ENCODE peak calls at places on chromosomes 3 and 15, in four cellular contexts. W, N, H and V are unnamed samples.

GRCh38 chr15:71585159-71585558 is 225.2 kb upstream of the NR2E3 start:
- DNase-seq in W (no peak), N (no peak), H (no peak), V (no peak)

GRCh38 chr15:36612063-36612788 is 32.8 kb downstream of the CDIN1 start:
- DNase-seq in W (peak; percentile 15), N (no peak), H (no peak), V (no peak)

GRCh38 chr3:191383104-191383503 is 52.8 kb upstream of the UTS2B start:
- DNase-seq in W (no peak), N (no peak), H (no peak), V (no peak)

GRCh38 chr15:63465104-63465503 is 39.3 kb upstream of the USP3 start:
- DNase-seq in W (no peak), N (no peak), H (no peak), V (no peak)

GRCh38 chr3:178201714-178202113 is 334.5 kb upstream of the KCNMB2 start:
- DNase-seq in N (no peak), W (no peak), H (no peak), V (no peak)

GRCh38 chr3:22474706-22475470 is 723.9 kb upstream of the ZNF385D start:
- DNase-seq in W (no peak), H (peak; percentile 22), N (no peak), V (peak; percentile 30)

GRCh38 chr3:93936549-93936948 is 37.1 kb downstream of the PROS1 start:
- DNase-seq in N (no peak), H (no peak), W (no peak), V (no peak)

GRCh38 chr3:146152841-146153240 is 8.1 kb downstream of the PLOD2 start:
- DNase-seq in N (no peak), H (no peak), W (no peak), V (no peak)

GRCh38 chr3:195450731-195451229 is 8.0 kb upstream of the ACAP2 start:
- DNase-seq in W (no peak), N (peak; percentile 37), H (peak; percentile 74), V (peak; percentile 51)

GRCh38 chr15:64144565-64145281 is 6.8 kb upstream of the SNX22 start:
- DNase-seq in N (no peak), H (no peak), W (no peak), V (no peak)

GRCh38 chr3:154972951-154973350 is 107.2 kb upstream of the MME start:
- DNase-seq in N (no peak), W (no peak), H (no peak), V (no peak)

GRCh38 chr15:67241132-67241855 is 13.2 kb downstream of the AAGAB start:
- DNase-seq in H (no peak), W (no peak), N (no peak), V (no peak)

GRCh38 chr3:186901135-186901734 is 29.1 kb upstream of the ST6GAL1 start:
- DNase-seq in N (no peak), W (no peak), H (no peak), V (no peak)

GRCh38 chr3:38136272-38136806 is 588 bp downstream of the ACAA1 start:
- DNase-seq in N (no peak), W (peak; percentile 66), H (no peak), V (peak; percentile 50)

GRCh38 chr3:141955163-141955562 is 78.7 kb downstream of the ATP1B3 start:
- DNase-seq in H (no peak), N (no peak), W (no peak), V (no peak)

GRCh38 chr3:23128655-23129054 is 74.5 kb upstream of the UBE2E2 start:
- DNase-seq in W (no peak), H (no peak), N (no peak), V (no peak)

GRCh38 chr15:65909831-65910230 is 40.5 kb downstream of the RAB11A start:
- DNase-seq in N (no peak), W (no peak), H (no peak), V (no peak)

GRCh38 chr3:53485675-53486365 is 8.6 kb upstream of the CACNA1D start:
- DNase-seq in W (no peak), N (no peak), H (no peak), V (no peak)

GRCh38 chr3:55718475-55718874 is 231.4 kb upstream of the WNT5A start:
- DNase-seq in N (no peak), W (peak; percentile 49), H (no peak), V (no peak)

GRCh38 chr3:12237912-12238650 is 50.8 kb upstream of the PPARG start:
- DNase-seq in H (no peak), N (no peak), W (no peak), V (no peak)

GRCh38 chr3:64203969-64204632 is 21.2 kb downstream of the PRICKLE2 start:
- DNase-seq in H (no peak), W (no peak), N (no peak), V (no peak)

GRCh38 chr15:77985031-77985930 is 92.2 kb downstream of the TBC1D2B start:
- DNase-seq in N (no peak), W (no peak), H (no peak), V (no peak)

GRCh38 chr15:40337597-40337996 is 3.1 kb downstream of the CCDC9B start:
- DNase-seq in H (no peak), W (no peak), N (peak; percentile 50), V (no peak)

GRCh38 chr15:40334541-40334940 is 6.2 kb downstream of the CCDC9B start:
- DNase-seq in H (no peak), N (no peak), W (no peak), V (no peak)

GRCh38 chr15:40334941-40335795 is 5.6 kb downstream of the CCDC9B start:
- DNase-seq in H (no peak), N (no peak), W (no peak), V (peak; percentile 73)

GRCh38 chr15:40338041-40338657 is 2.6 kb downstream of the CCDC9B start:
- DNase-seq in N (peak; percentile 55), W (peak; percentile 89), H (peak; percentile 67), V (no peak)

GRCh38 chr15:40336129-40337122 is 4.3 kb downstream of the CCDC9B start:
- DNase-seq in W (peak; percentile 65), H (no peak), N (no peak), V (no peak)
- H3K4me1 ChIP-seq in W (peaks cover 58% of the 10 kb centered on the region), H (peaks cover 6% of the 10 kb centered on the region), N (peaks cover 7% of the 10 kb centered on the region), V (peaks cover 91% of the 10 kb centered on the region)

GRCh38 chr3:14222900-14223594 is 44.4 kb downstream of the LSM3 start:
- DNase-seq in W (no peak), H (no peak), N (no peak), V (no peak)
- TF ChIP-seq CTCF in W (no peak), H (no peak), N (no peak), V (no peak)

GRCh38 chr3:27722957-27723802 is 1.1 kb upstream of the EOMES start:
- DNase-seq in W (peak; percentile 12), H (no peak), N (no peak), V (no peak)
- H3K9me3 ChIP-seq in W (no peaks in the 10 kb centered on the region), H (no peaks in the 10 kb centered on the region), N (no peaks in the 10 kb centered on the region), V (no peaks in the 10 kb centered on the region)

GRCh38 chr3:182258538-182259177 is 534.6 kb upstream of the ATP11B start:
- DNase-seq in H (no peak), N (no peak), W (peak; percentile 58), V (no peak)
- H3K4me1 ChIP-seq in H (no peaks in the 10 kb centered on the region), N (no peaks in the 10 kb centered on the region), W (no peaks in the 10 kb centered on the region), V (no peaks in the 10 kb centered on the region)

DNA sequence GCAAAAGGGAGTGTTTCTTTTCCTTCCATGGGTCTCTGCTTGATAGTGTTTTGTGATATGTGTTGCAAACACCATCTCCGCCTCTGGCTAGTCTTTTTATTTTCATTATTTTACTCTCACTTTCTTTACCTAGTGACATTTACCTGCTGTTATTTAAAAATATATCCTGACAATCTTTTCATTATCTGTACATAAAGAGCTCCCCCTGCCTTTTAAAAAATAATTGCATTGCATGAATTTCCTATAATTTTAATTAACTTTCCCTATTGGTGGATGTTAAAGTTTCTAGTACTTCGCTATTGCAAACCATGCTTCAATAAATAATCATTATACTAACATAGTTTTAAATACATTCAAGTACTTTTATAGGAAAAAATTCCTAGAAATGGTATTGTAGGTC is 48.8 kb upstream of the GCNT3 start:
- DNase-seq in W (no peak), N (no peak), H (no peak), V (no peak)
- TF ChIP-seq CTCF in W (peak; percentile 26), N (no peak), H (no peak), V (no peak)

DNA sequence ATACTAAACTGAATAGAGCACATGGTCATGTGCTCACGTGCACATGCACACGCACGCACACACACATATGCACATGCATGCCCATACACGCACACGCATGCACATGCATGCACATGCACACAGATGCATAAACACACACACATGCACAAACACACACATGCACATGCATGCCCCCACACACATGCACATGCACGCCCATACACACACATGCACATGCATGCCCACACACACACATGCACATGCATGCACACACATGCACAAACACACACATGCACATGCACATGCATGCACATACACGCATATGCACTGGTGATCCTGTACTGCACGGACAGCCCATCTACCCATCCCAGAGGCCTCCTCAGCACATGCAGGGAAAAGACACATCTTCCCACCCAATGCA is 426.6 kb downstream of the OCA2 start:
- DNase-seq in W (no peak), N (no peak), H (no peak), V (no peak)
- H3K9me3 ChIP-seq in W (no peaks in the 10 kb centered on the region), N (no peaks in the 10 kb centered on the region), H (no peaks in the 10 kb centered on the region), V (no peaks in the 10 kb centered on the region)

GRCh38 chr3:136954246-136954645 is 3.5 kb upstream of the IL20RB start:
- DNase-seq in N (no peak), W (no peak), H (no peak), V (no peak)

GRCh38 chr3:136957751-136958288 is at the start of gene IL20RB:
- DNase-seq in H (peak; percentile 41), N (no peak), W (no peak), V (no peak)

GRCh38 chr3:136956994-136957393 is 789 bp upstream of the IL20RB start:
- DNase-seq in H (no peak), N (no peak), W (no peak), V (no peak)

GRCh38 chr3:136954980-136955780 is 2.6 kb upstream of the IL20RB start:
- DNase-seq in H (no peak), W (no peak), N (no peak), V (no peak)

GRCh38 chr3:136955813-136956212 is 2.0 kb upstream of the IL20RB start:
- DNase-seq in N (no peak), H (no peak), W (no peak), V (no peak)
- H3K4me1 ChIP-seq in N (no peaks in the 10 kb centered on the region), H (no peaks in the 10 kb centered on the region), W (no peaks in the 10 kb centered on the region), V (peaks cover 6% of the 10 kb centered on the region)

GRCh38 chr3:40022267-40022827 is 212.9 kb downstream of the MYRIP start:
- DNase-seq in W (no peak), H (no peak), N (no peak), V (no peak)

GRCh38 chr3:40019371-40019770 is 210.0 kb downstream of the MYRIP start:
- DNase-seq in H (no peak), N (no peak), W (no peak), V (no peak)

GRCh38 chr3:40018369-40018768 is 209.0 kb downstream of the MYRIP start:
- DNase-seq in W (no peak), N (no peak), H (no peak), V (no peak)

GRCh38 chr3:40021338-40021737 is 211.9 kb downstream of the MYRIP start:
- DNase-seq in H (no peak), W (no peak), N (no peak), V (no peak)

GRCh38 chr3:40020689-40021088 is 211.3 kb downstream of the MYRIP start:
- DNase-seq in W (no peak), H (no peak), N (no peak), V (no peak)
- TF ChIP-seq CTCF in W (no peak), H (no peak), N (no peak), V (no peak)